ENCODE peak calls at places on chromosomes 12 and 14, in eight cellular contexts. V is uterus, L is IMR-90, S is heart left ventricle, D is esophagus squamous epithelium, A is transverse colon, U is GM12878, H is tibial nerve. X is an unnamed sample.

GRCh38 chr12:25705256-25705655 is 152.2 kb upstream of the LMNTD1 start:
- DNase-seq in U (no peak), H (no peak), D (no peak), S (no peak), L (no peak), V (no peak), A (no peak), X (no peak)

GRCh38 chr14:82501554-82501953 is 967.9 kb upstream of the SEL1L start:
- DNase-seq in V (no peak), U (no peak), S (no peak), L (no peak), H (no peak), D (no peak), A (no peak), X (no peak)

GRCh38 chr14:37565550-37565949 is 29.5 kb downstream of the FOXA1 start:
- DNase-seq in H (no peak), S (no peak), U (no peak), L (no peak), D (no peak), V (no peak), A (no peak), X (no peak)

GRCh38 chr14:59484611-59485174 is 376 bp downstream of the JKAMP start:
- DNase-seq in U (peak; percentile 16), A (no peak), S (no peak), D (no peak), H (no peak), V (no peak), L (peak; percentile 17), X (no peak)

GRCh38 chr14:92613008-92613658 is 99.6 kb downstream of the RIN3 start:
- DNase-seq in H (no peak), L (no peak), V (no peak), S (no peak), U (no peak), A (peak; percentile 50), D (no peak), X (no peak)

GRCh38 chr12:5184159-5184558 is 140.5 kb downstream of the KCNA5 start:
- DNase-seq in U (no peak), V (no peak), H (no peak), D (no peak), A (no peak), S (no peak), L (peak; percentile 57), X (no peak)

GRCh38 chr12:3527181-3527580 is 36.2 kb downstream of the PRMT8 start:
- DNase-seq in V (no peak), L (peak; percentile 60), D (no peak), A (no peak), H (no peak), U (no peak), S (no peak), X (no peak)

GRCh38 chr12:42482820-42483533 is 106.6 kb downstream of the PRICKLE1 start:
- DNase-seq in U (no peak), A (peak; percentile 66), D (no peak), L (peak; percentile 65), S (peak; percentile 77), H (peak; percentile 47), V (peak; percentile 81), X (peak; percentile 76)

GRCh38 chr12:16076553-16076952 is 165.4 kb downstream of the DERA start:
- DNase-seq in H (no peak), V (no peak), S (no peak), A (no peak), U (no peak), L (peak; percentile 2), D (no peak), X (no peak)

GRCh38 chr12:73076760-73077159 is 804.6 kb downstream of the TRHDE start:
- DNase-seq in S (no peak), U (no peak), V (no peak), A (no peak), H (no peak), D (no peak), L (no peak), X (no peak)

GRCh38 chr12:32016680-32017482 is 57.7 kb downstream of the RESF1 start:
- DNase-seq in A (no peak), D (no peak), H (no peak), U (no peak), L (no peak), S (no peak), V (no peak), X (no peak)

GRCh38 chr12:103012884-103013283 is 55.4 kb downstream of the ASCL1 start:
- DNase-seq in D (no peak), L (no peak), V (no peak), H (no peak), S (no peak), U (no peak), A (no peak), X (no peak)

GRCh38 chr12:3150308-3150670 is 73.1 kb downstream of the TSPAN9 start:
- DNase-seq in D (no peak), L (no peak), U (no peak), H (no peak), S (no peak), V (no peak), A (no peak), X (no peak)

GRCh38 chr12:12079291-12079690 is 8.6 kb downstream of the BCL2L14 start:
- DNase-seq in U (no peak), L (peak; percentile 39), S (no peak), A (no peak), H (no peak), D (no peak), V (no peak), X (no peak)

DNA sequence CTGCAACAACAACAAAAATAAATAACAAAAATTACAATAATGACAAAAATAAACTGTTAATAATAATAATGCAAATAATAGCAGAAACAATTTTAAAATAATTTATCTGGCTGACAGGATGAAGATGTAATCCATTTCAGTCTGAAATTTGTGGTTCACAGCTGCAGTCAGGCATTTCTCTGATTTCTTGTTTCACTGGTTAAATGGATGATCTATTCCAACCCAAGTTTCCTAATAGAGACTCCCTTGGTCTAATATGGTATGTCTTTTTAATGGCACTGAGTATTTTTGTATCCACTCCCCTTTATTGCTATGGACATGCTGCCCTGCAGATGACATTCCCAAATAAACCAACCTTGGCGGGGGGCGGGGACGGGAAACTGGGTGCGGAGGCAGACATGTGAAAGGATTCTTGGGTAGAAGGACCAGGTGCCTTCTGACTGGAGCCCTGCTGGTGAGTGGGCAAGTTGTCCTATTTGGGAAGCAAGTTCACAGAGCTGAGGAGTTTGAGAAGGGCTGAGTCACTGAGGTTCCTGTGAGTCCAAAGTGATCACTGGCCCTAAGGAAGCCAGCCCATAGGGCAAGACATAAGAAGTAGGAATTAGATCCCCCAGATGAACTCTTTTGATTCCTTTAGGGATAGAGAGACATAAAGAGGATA is 14.4 kb downstream of the FOXG1 start:
- DNase-seq in S (no peak), V (no peak), L (no peak), H (no peak), A (no peak), U (no peak), D (no peak), X (no peak)
- H3K27me3 ChIP-seq in S (peaks cover 100% of the 10 kb centered on the region), V (peaks cover 84% of the 10 kb centered on the region), L (peaks cover 31% of the 10 kb centered on the region), H (no peaks in the 10 kb centered on the region), A (peaks cover 100% of the 10 kb centered on the region), U (no peaks in the 10 kb centered on the region), D (peaks cover 13% of the 10 kb centered on the region), X (peaks cover 25% of the 10 kb centered on the region)

GRCh38 chr12:116818341-116818856 is 62.8 kb downstream of the HRK start:
- DNase-seq in H (no peak), U (no peak), V (peak; percentile 19), A (peak; percentile 19), D (no peak), S (peak; percentile 58), L (peak; percentile 23), X (no peak)

GRCh38 chr12:116820077-116820656 is 61.1 kb downstream of the HRK start:
- DNase-seq in S (no peak), H (no peak), V (no peak), D (no peak), L (no peak), U (no peak), A (no peak), X (no peak)

GRCh38 chr12:116813271-116814041 is 67.8 kb downstream of the HRK start:
- DNase-seq in L (peak; percentile 40), D (no peak), V (no peak), A (no peak), S (no peak), H (no peak), U (no peak), X (no peak)

GRCh38 chr12:116821291-116821690 is 60.0 kb downstream of the HRK start:
- DNase-seq in A (no peak), V (no peak), U (no peak), D (no peak), H (no peak), S (no peak), L (no peak), X (no peak)

GRCh38 chr12:116818948-116819832 is 62.1 kb downstream of the HRK start:
- DNase-seq in L (peak; percentile 92), H (peak; percentile 73), D (peak; percentile 35), V (peak; percentile 94), A (peak; percentile 92), S (peak; percentile 94), U (peak; percentile 17), X (peak; percentile 91)
- TF ChIP-seq POLR2A in L (peak; percentile 87), H (peak; percentile 42), D (no peak), V (peak; percentile 48), A (peak; percentile 43), S (peak; percentile 78), U (peak; percentile 83), X (peak; percentile 55)

GRCh38 chr12:1532367-1532752 is 62.0 kb downstream of the FBXL14 start:
- DNase-seq in H (no peak), L (no peak), D (no peak), A (no peak), U (no peak), V (no peak), S (no peak), X (no peak)

GRCh38 chr12:1533602-1534304 is 60.6 kb downstream of the FBXL14 start:
- DNase-seq in D (no peak), L (peak; percentile 43), H (no peak), U (peak; percentile 77), S (no peak), V (no peak), A (peak; percentile 47), X (no peak)

GRCh38 chr12:1533205-1533601 is 61.2 kb downstream of the FBXL14 start:
- DNase-seq in L (no peak), H (no peak), U (peak; percentile 46), A (no peak), V (no peak), S (no peak), D (no peak), X (no peak)

GRCh38 chr12:1531654-1532366 is 62.6 kb downstream of the FBXL14 start:
- DNase-seq in L (no peak), D (no peak), H (no peak), A (no peak), S (no peak), U (peak; percentile 57), V (no peak), X (no peak)

DNA sequence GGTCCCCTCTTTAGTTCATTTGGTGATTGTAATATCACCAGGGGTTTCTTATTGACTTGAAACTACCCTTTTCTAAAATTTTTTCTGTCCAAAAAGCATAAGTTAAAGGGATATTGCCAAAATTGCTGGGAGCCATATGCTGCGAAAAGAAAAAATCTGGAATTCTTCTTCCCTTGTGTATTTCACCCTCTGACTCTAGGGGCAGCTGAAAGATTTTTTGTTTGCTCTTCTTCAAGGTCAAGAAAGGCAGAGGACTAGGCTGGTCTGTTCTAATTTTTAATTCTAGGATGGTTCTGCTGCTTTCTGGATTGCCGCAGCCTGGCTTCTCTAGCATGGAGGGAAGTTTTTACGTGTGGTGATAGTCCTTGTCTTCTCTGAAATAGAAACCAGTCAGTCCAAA is 61.6 kb downstream of the FBXL14 start:
- DNase-seq in L (no peak), V (no peak), U (no peak), A (no peak), D (no peak), H (no peak), S (no peak), X (no peak)
- H3K27me3 ChIP-seq in L (no peaks in the 10 kb centered on the region), V (no peaks in the 10 kb centered on the region), U (no peaks in the 10 kb centered on the region), A (peaks cover 82% of the 10 kb centered on the region), D (peaks cover 9% of the 10 kb centered on the region), H (peaks cover 2% of the 10 kb centered on the region), S (peaks cover 41% of the 10 kb centered on the region), X (peaks cover 8% of the 10 kb centered on the region)

GRCh38 chr12:121579981-121580868 is 598 bp downstream of the KDM2B start:
- DNase-seq in U (no peak), S (peak; percentile 69), A (peak; percentile 84), D (peak; percentile 20), L (peak; percentile 55), H (peak; percentile 43), V (peak; percentile 64), X (peak; percentile 77)
- TF ChIP-seq POLR2A in U (peak; percentile 69), S (no peak), A (no peak), D (no peak), L (no peak), H (no peak), V (peak; percentile 9), X (no peak)